ENCODE peak calls at places on chromosomes 3 and 15, in eight cellular contexts. B is left lung, U is tibial artery, T is body of pancreas, A is cardiac muscle cell, Q is psoas muscle, N is stomach, D is mesendoderm. F is an unnamed sample. For H3K4me1, the result is how much of the 10 kb centered on the place peaks cover.

GRCh38 chr15:41928637-41929620 is 35.1 kb upstream of the SPTBN5 start:
- DNase-seq in N (peak), D (no peak), A (no peak), B (no peak), Q (peak), T (peak), U (peak), F (peak)

GRCh38 chr3:183827809-183828537 is 2.6 kb upstream of the MAP6D1 start:
- DNase-seq in D (no peak), B (no peak), A (no peak), N (no peak), Q (no peak), T (no peak), U (no peak), F (no peak)

GRCh38 chr3:48899298-48899697 is 616 bp upstream of the SLC25A20 start:
- DNase-seq in B (no peak), Q (no peak), T (no peak), U (no peak), A (peak), D (no peak), N (no peak), F (no peak)

GRCh38 chr15:92519709-92520108 is 126.0 kb downstream of the ST8SIA2 start:
- DNase-seq in A (no peak), D (no peak), U (no peak), N (no peak), B (no peak), T (no peak), Q (no peak), F (no peak)

GRCh38 chr3:58719684-58720083 is 53.1 kb upstream of the FAM3D start:
- DNase-seq in N (no peak), Q (no peak), T (peak), U (no peak), A (no peak), B (no peak), D (no peak), F (peak)

GRCh38 chr3:141223673-141224166 is 7.9 kb upstream of the PXYLP1 start:
- DNase-seq in D (no peak), T (no peak), U (no peak), A (no peak), Q (no peak), B (no peak), N (no peak), F (no peak)

GRCh38 chr3:111051354-111051753 is 20.3 kb upstream of the NECTIN3 start:
- DNase-seq in N (no peak), U (no peak), D (no peak), B (no peak), T (no peak), A (no peak), Q (no peak), F (no peak)

GRCh38 chr3:49994476-49994875 is 54.5 kb downstream of the RBM6 start:
- DNase-seq in B (no peak), Q (no peak), N (no peak), U (no peak), T (no peak), A (no peak), D (no peak), F (no peak)

GRCh38 chr3:172132159-172132586 is 92.8 kb downstream of the FNDC3B start:
- DNase-seq in T (no peak), B (no peak), D (no peak), A (no peak), U (no peak), Q (no peak), N (no peak), F (no peak)

GRCh38 chr15:66738116-66738515 is 36.1 kb downstream of the SMAD6 start:
- DNase-seq in T (no peak), Q (no peak), D (no peak), A (no peak), N (no peak), U (no peak), B (no peak), F (no peak)

GRCh38 chr15:62291262-62291661 is 126.2 kb upstream of the C2CD4B start:
- DNase-seq in B (no peak), T (no peak), U (no peak), D (peak), Q (no peak), A (no peak), N (no peak), F (no peak)

GRCh38 chr3:128835096-128835495 is 44.3 kb upstream of the ACAD9 start:
- DNase-seq in U (no peak), D (no peak), B (no peak), Q (no peak), T (no peak), A (no peak), N (no peak), F (no peak)

GRCh38 chr15:97563516-97563915 is 397.0 kb upstream of the ARRDC4 start:
- DNase-seq in B (no peak), A (no peak), D (no peak), U (no peak), N (no peak), T (no peak), Q (no peak), F (no peak)

GRCh38 chr3:195071011-195071728 is 199.8 kb downstream of the XXYLT1 start:
- DNase-seq in Q (no peak), B (no peak), N (peak), U (peak), A (no peak), T (no peak), D (no peak), F (no peak)

GRCh38 chr3:56879453-56880224 is 77.9 kb upstream of the ARHGEF3 start:
- DNase-seq in D (no peak), A (peak), T (no peak), N (no peak), Q (no peak), B (no peak), U (no peak), F (no peak)

GRCh38 chr15:61584410-61584809 is 355.3 kb upstream of the RORA start:
- DNase-seq in A (peak), T (no peak), D (no peak), Q (no peak), B (no peak), N (no peak), U (no peak), F (peak)

GRCh38 chr3:159619341-159619885 is 369.2 kb upstream of the IL12A start:
- DNase-seq in N (no peak), U (no peak), D (no peak), T (no peak), A (peak), B (no peak), Q (no peak), F (peak)

GRCh38 chr3:79685108-79685507 is 82.7 kb downstream of the ROBO1 start:
- DNase-seq in T (no peak), N (no peak), U (no peak), A (no peak), B (no peak), Q (no peak), D (no peak), F (no peak)

GRCh38 chr3:124174463-124174862 is 182.5 kb upstream of the ROPN1 start:
- DNase-seq in N (no peak), A (peak), Q (no peak), U (no peak), B (no peak), D (no peak), T (peak), F (peak)

GRCh38 chr3:34229871-34230270 is 431.4 kb downstream of the PDCD6IP start:
- DNase-seq in D (no peak), N (no peak), Q (no peak), B (no peak), U (no peak), T (no peak), A (no peak), F (no peak)

GRCh38 chr3:101849714-101850326 is 506 bp downstream of the NFKBIZ start:
- DNase-seq in D (peak), B (peak), A (no peak), Q (peak), T (peak), U (peak), N (peak), F (no peak)

GRCh38 chr15:98868564-98868963 is 139.0 kb downstream of the PGPEP1L start:
- DNase-seq in U (no peak), N (no peak), B (no peak), D (peak), A (no peak), Q (no peak), T (no peak), F (no peak)

GRCh38 chr15:93265046-93265658 is 176.1 kb upstream of the RGMA start:
- DNase-seq in U (no peak), Q (no peak), A (no peak), T (no peak), D (peak), B (no peak), N (no peak), F (peak)

GRCh38 chr3:15439476-15439875 is 12.1 kb downstream of the EAF1 start:
- DNase-seq in T (peak), N (no peak), D (no peak), U (no peak), B (no peak), Q (no peak), A (peak), F (no peak)

GRCh38 chr3:134236505-134236904 is 14.2 kb downstream of the RYK start:
- DNase-seq in T (no peak), Q (no peak), N (no peak), B (no peak), D (no peak), A (no peak), U (no peak), F (no peak)

GRCh38 chr3:13189639-13190375 is 116.6 kb upstream of the IQSEC1 start:
- DNase-seq in N (no peak), D (no peak), Q (no peak), B (peak), U (no peak), T (no peak), A (peak), F (no peak)

GRCh38 chr15:90210593-90210992 is 9.5 kb downstream of the SEMA4B start:
- DNase-seq in N (peak), B (no peak), Q (no peak), U (no peak), A (no peak), D (no peak), T (peak), F (no peak)

GRCh38 chr3:126313166-126313565 is 44.0 kb downstream of the KLF15 start:
- DNase-seq in A (no peak), Q (no peak), U (no peak), B (peak), T (no peak), N (no peak), D (no peak), F (no peak)
- H3K27ac ChIP-seq in A (no peak), Q (no peak), U (no peak), B (no peak), T (no peak), N (no peak), D (no peak), F (no peak)

GRCh38 chr15:91408476-91409076 is 308.5 kb downstream of the SV2B start:
- DNase-seq in B (no peak), U (no peak), Q (no peak), D (peak), T (peak), N (no peak), A (peak), F (no peak)
- H3K4me3 ChIP-seq in B (no peak), U (peak), Q (no peak), D (no peak), T (no peak), N (no peak), A (no peak), F (no peak)

DNA sequence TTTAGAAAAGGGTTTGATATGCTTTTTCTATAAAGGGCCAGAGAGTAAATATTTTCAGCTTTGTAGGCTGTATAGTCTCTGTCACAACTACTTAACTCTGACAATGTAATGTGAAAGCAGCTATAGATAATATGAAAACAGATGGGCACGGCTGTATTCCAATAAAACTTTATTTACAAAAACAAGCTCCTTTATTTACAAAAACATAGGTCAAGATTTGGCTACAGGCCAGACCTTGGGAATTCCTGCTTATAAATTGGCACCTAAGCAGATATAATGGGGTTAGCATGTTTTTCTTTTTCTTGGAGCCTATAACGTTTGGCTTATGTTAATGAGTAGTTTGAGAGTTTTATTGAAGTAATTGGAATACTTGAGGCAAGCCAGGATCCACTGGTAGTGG is 119.4 kb upstream of the CGNL1 start:
- DNase-seq in D (no peak), U (no peak), B (no peak), N (no peak), A (no peak), T (no peak), Q (no peak), F (no peak)
- H3K4me1 ChIP-seq in D (under half), U (under half), B (under half), N (under half), A (under half), T (under half), Q (under half), F (under half)

GRCh38 chr15:85633859-85634258 is 160.9 kb downstream of the KLHL25 start:
- DNase-seq in B (no peak), Q (no peak), T (no peak), A (no peak), N (no peak), D (no peak), U (no peak), F (no peak)
- H3K27ac ChIP-seq in B (peak), Q (no peak), T (no peak), A (no peak), N (peak), D (no peak), U (no peak), F (no peak)

GRCh38 chr3:39149498-39150169 is 3.8 kb downstream of the CSRNP1 start:
- DNase-seq in B (no peak), D (no peak), N (no peak), A (no peak), U (peak), T (no peak), Q (no peak), F (no peak)
- H3K4me3 ChIP-seq in B (peak), D (no peak), N (peak), A (no peak), U (peak), T (no peak), Q (peak), F (no peak)

F was measured in SJCRH30.